ENCODE peak calls at places on chromosomes 2 and 18, in nine cellular contexts. D, T, M, R, Y, I, C, U and B are unnamed samples.

GRCh38 chr2:176508984-176509383 is 239.7 kb downstream of the MTX2 start:
- DNase-seq in R (no peak), D (no peak), I (no peak), C (no peak), T (no peak), Y (no peak), U (no peak), M (no peak), B (no peak)

GRCh38 chr2:205892141-205893064 is 193.6 kb downstream of the INO80D start:
- DNase-seq in R (no peak), M (no peak), C (peak), Y (no peak), D (peak), U (peak), I (peak), T (no peak), B (peak)

GRCh38 chr2:3144856-3145255 is 232.8 kb downstream of the EIPR1 start:
- DNase-seq in U (peak), D (no peak), I (no peak), M (no peak), T (no peak), C (no peak), Y (no peak), R (no peak), B (no peak)

GRCh38 chr2:121095257-121096080 is 189.5 kb downstream of the TFCP2L1 start:
- DNase-seq in R (peak), M (peak), Y (peak), D (peak), I (peak), C (peak), U (peak), T (no peak), B (peak)

GRCh38 chr18:3885209-3885792 is 435.3 kb downstream of the TGIF1 start:
- DNase-seq in R (peak), M (peak), U (no peak), C (no peak), T (no peak), D (peak), I (no peak), Y (no peak), B (no peak)

GRCh38 chr18:58416704-58417683 is 211.9 kb downstream of the ALPK2 start:
- DNase-seq in R (no peak), Y (no peak), U (no peak), M (no peak), D (peak), T (no peak), C (no peak), I (no peak), B (no peak)

GRCh38 chr2:109349555-109350430 is 220.8 kb downstream of the SH3RF3 start:
- DNase-seq in D (no peak), C (no peak), Y (peak), R (no peak), I (no peak), M (no peak), T (no peak), U (peak), B (no peak)

GRCh38 chr18:28961669-28962228 is 784.8 kb upstream of the CDH2 start:
- DNase-seq in I (no peak), Y (peak), D (peak), M (no peak), R (peak), C (no peak), T (no peak), U (no peak), B (no peak)

GRCh38 chr2:31231571-31232287 is 2.2 kb upstream of the EHD3 start:
- DNase-seq in D (no peak), I (no peak), C (no peak), R (no peak), Y (no peak), M (no peak), U (no peak), T (no peak), B (no peak)

GRCh38 chr2:32061973-32062861 is 1.1 kb upstream of the SPAST start:
- DNase-seq in I (peak), T (no peak), U (peak), D (peak), R (no peak), C (peak), M (peak), Y (peak), B (peak)

GRCh38 chr18:79584491-79585394 is 94.9 kb upstream of the CTDP1 start:
- DNase-seq in Y (no peak), I (no peak), T (peak), M (no peak), U (no peak), R (no peak), C (peak), D (no peak), B (peak)

GRCh38 chr2:135456835-135457234 is 74.2 kb downstream of the ZRANB3 start:
- DNase-seq in R (no peak), M (no peak), Y (no peak), T (no peak), D (no peak), I (no peak), U (no peak), C (no peak), B (no peak)

GRCh38 chr2:77161009-77161408 is 361.2 kb downstream of the LRRTM4 start:
- DNase-seq in R (no peak), I (no peak), M (no peak), T (no peak), Y (no peak), C (no peak), U (no peak), D (peak), B (no peak)

GRCh38 chr18:44943201-44943881 is 262.7 kb downstream of the SETBP1 start:
- DNase-seq in T (no peak), Y (peak), U (no peak), C (no peak), M (no peak), D (no peak), I (no peak), R (no peak), B (no peak)

GRCh38 chr2:200135082-200135481 is 171.4 kb upstream of the SPATS2L start:
- DNase-seq in R (no peak), U (no peak), C (no peak), T (no peak), Y (no peak), M (no peak), D (no peak), I (no peak), B (no peak)

GRCh38 chr2:66435549-66435875 is 587 bp downstream of the MEIS1 start:
- DNase-seq in D (no peak), C (no peak), M (peak), T (no peak), I (no peak), U (no peak), R (no peak), Y (no peak), B (no peak)

GRCh38 chr2:225140761-225141160 is 98.5 kb upstream of the DOCK10 start:
- DNase-seq in M (no peak), R (no peak), I (no peak), U (no peak), C (no peak), T (no peak), D (no peak), Y (no peak), B (no peak)

GRCh38 chr2:232386740-232387450 is 8.3 kb downstream of the ALPP start:
- DNase-seq in C (no peak), T (no peak), U (no peak), Y (peak), D (no peak), I (no peak), M (no peak), R (peak), B (no peak)

GRCh38 chr2:24831736-24832421 is 38.7 kb downstream of the CENPO start:
- DNase-seq in D (no peak), I (no peak), T (peak), Y (no peak), R (no peak), C (no peak), U (peak), M (no peak), B (peak)

GRCh38 chr2:29880084-29880483 is 41.3 kb downstream of the ALK start:
- DNase-seq in M (no peak), C (no peak), T (no peak), I (no peak), D (no peak), Y (no peak), R (no peak), U (no peak), B (no peak)

GRCh38 chr2:64646007-64646880 is 7.5 kb downstream of the SERTAD2 start:
- DNase-seq in C (peak), D (peak), Y (peak), T (peak), R (peak), U (peak), I (peak), M (no peak), B (peak)

GRCh38 chr2:286774-287392 is 1.0 kb downstream of the ALKAL2 start:
- DNase-seq in I (no peak), Y (no peak), C (no peak), T (no peak), M (no peak), R (no peak), D (no peak), U (no peak), B (no peak)

GRCh38 chr2:18362696-18363095 is 197.8 kb downstream of the RDH14 start:
- DNase-seq in Y (no peak), I (no peak), R (no peak), C (no peak), D (no peak), U (no peak), M (no peak), T (no peak), B (no peak)

GRCh38 chr2:76953733-76954347 is 568.3 kb downstream of the LRRTM4 start:
- DNase-seq in I (peak), C (peak), Y (peak), T (no peak), M (peak), D (peak), U (no peak), R (no peak), B (no peak)

GRCh38 chr18:54389143-54389505 is 31.4 kb downstream of the C18orf54 start:
- DNase-seq in C (no peak), M (no peak), Y (no peak), I (no peak), D (no peak), U (no peak), T (no peak), R (no peak), B (no peak)
- TF ChIP-seq EP300 in C (no peak), M (no peak), Y (no peak), I (no peak), D (no peak), U (no peak), T (no peak), R (no peak), B (no peak)

DNA sequence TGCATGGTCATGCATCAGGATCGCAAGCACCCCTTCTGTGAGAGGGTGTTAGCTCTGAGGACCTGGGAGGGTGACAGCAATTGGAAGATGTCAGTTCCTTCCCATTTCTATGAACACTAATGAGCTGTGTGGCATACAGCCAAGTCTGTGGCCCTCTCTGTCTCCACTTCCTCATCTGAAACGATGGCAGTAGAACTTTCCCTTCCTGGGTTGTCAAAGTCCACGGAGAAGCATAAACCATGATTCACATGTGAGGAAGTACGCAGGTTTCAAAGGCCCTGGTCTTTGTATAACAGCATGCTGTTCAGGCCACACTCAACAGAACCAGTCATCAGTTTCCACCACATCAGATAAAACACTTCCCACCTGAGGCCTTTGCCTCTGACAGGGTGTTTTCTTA is 167.4 kb upstream of the RAB6C start:
- DNase-seq in Y (no peak), D (peak), R (no peak), C (peak), M (no peak), U (peak), T (no peak), I (peak), B (no peak)
- TF ChIP-seq EP300 in Y (no peak), D (no peak), R (no peak), C (no peak), M (no peak), U (no peak), T (no peak), I (no peak), B (no peak)

DNA sequence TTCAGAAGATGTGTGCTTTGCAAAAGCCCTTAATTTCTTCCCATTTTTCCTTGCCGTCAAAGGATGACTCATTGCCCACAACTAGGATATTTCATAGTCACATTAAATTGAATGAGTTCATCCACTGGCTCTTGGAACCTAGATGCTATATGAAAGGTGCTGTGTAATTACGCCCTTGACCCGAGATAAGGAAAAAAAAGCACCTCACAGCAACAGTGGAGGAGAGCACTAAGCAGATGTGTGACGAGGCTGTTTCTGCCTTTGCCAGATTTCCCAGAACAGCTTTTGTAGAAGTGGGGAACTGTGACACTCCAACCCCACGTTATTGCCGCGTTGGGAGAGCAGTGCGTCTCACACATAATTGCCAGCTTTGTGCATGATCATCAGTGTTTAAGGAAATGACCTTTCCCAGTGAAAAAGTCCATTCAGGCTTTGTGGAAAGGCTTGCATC is 33.3 kb upstream of the TMEM87B start:
- DNase-seq in R (no peak), T (no peak), D (no peak), I (no peak), U (no peak), Y (no peak), M (peak), C (no peak), B (no peak)
- TF ChIP-seq EP300 in R (no peak), T (no peak), D (no peak), I (no peak), U (no peak), Y (no peak), M (peak), C (no peak), B (no peak)

GRCh38 chr2:74843371-74844298 is 9.7 kb downstream of the HK2 start:
- DNase-seq in U (no peak), M (no peak), C (peak), Y (no peak), D (peak), I (no peak), T (no peak), R (no peak), B (peak)
- TF ChIP-seq EP300 in U (no peak), M (no peak), C (no peak), Y (no peak), D (no peak), I (no peak), T (no peak), R (no peak), B (no peak)

GRCh38 chr2:28423856-28424605 is 31.4 kb downstream of the FOSL2 start:
- DNase-seq in Y (no peak), M (no peak), U (peak), I (no peak), R (no peak), D (no peak), C (peak), T (no peak), B (peak)

GRCh38 chr2:28427741-28428412 is 35.2 kb downstream of the FOSL2 start:
- DNase-seq in Y (no peak), M (no peak), C (no peak), T (no peak), R (no peak), I (no peak), D (no peak), U (no peak), B (no peak)

GRCh38 chr2:28422903-28423741 is 30.5 kb downstream of the FOSL2 start:
- DNase-seq in D (no peak), C (no peak), U (no peak), Y (no peak), R (no peak), I (no peak), M (no peak), T (no peak), B (peak)

GRCh38 chr2:28428486-28428885 is 35.8 kb downstream of the FOSL2 start:
- DNase-seq in I (no peak), Y (no peak), M (no peak), C (no peak), D (no peak), U (no peak), T (no peak), R (no peak), B (no peak)

GRCh38 chr2:28424799-28425492 is 32.3 kb downstream of the FOSL2 start:
- DNase-seq in Y (no peak), D (no peak), U (no peak), T (no peak), I (no peak), C (no peak), R (no peak), M (no peak), B (no peak)
- TF ChIP-seq EP300 in Y (no peak), D (no peak), U (no peak), T (no peak), I (no peak), C (no peak), R (no peak), M (no peak), B (no peak)